ENCODE peak calls at places on chromosome 14, in four cellular contexts. F is neural progenitor cell, J is gastrocnemius medialis, Z is Panc1. G is an unnamed sample. For H3K4me1, the result is how much of the 10 kb centered on the place peaks cover.

GRCh38 chr14:56357478-56357877 is 222.1 kb upstream of the TMEM260 start:
- DNase-seq in F (no peak), J (no peak), Z (no peak), G (no peak)

GRCh38 chr14:83347874-83348273 is 1814.2 kb upstream of the SEL1L start:
- DNase-seq in Z (no peak), F (no peak), J (no peak), G (no peak)

GRCh38 chr14:101249676-101250036 is 311.6 kb upstream of the DIO3 start:
- DNase-seq in J (no peak), Z (no peak), F (no peak), G (peak)

GRCh38 chr14:97329701-97330100 is 532.5 kb downstream of the VRK1 start:
- DNase-seq in Z (no peak), F (peak), J (no peak), G (no peak)

GRCh38 chr14:64507376-64508156 is 3.0 kb downstream of the ZBTB1 start:
- DNase-seq in J (peak), F (no peak), Z (no peak), G (no peak)

GRCh38 chr14:98633380-98633779 is 638.6 kb downstream of the BCL11B start:
- DNase-seq in F (peak), J (peak), Z (no peak), G (no peak)

GRCh38 chr14:32693114-32693513 is 245.6 kb upstream of the NPAS3 start:
- DNase-seq in J (no peak), F (no peak), Z (no peak), G (no peak)

GRCh38 chr14:101595887-101596721 is 34.8 kb downstream of the DIO3 start:
- DNase-seq in F (no peak), Z (no peak), J (no peak), G (no peak)

GRCh38 chr14:88477513-88478250 is 77.1 kb downstream of the PTPN21 start:
- DNase-seq in J (no peak), F (no peak), Z (no peak), G (no peak)

DNA sequence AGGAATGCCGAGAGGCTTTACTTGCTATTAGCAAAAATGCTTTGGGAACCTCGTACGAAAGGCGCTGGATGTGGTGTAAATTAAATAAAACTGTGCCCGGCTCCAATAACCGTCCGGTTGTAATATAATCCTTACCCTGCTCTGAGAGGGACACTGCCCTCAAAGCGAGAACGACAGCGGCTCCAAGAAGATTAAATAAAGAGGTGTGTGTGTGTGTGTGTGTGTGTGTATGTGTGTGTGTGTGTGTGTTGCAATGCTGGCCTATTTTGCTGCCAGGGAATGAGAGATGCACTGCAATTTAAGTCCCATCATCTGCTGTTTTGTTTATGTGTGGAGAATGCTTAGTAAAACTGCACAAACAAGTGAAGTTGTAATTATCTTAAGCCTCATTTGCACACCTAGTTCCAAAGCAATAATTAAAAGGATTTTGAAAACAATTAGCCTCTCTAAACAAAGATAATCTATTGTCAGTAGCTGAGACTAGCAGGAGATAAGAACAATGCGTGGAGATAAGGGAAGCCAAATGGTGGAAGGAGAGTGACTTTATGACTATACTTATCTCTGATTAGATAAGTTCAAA is 1.2 kb upstream of the SIX1 start:
- DNase-seq in Z (no peak), F (peak), J (peak), G (peak)
- H3K4me3 ChIP-seq in Z (peak), F (peak), J (peak), G (peak)

DNA sequence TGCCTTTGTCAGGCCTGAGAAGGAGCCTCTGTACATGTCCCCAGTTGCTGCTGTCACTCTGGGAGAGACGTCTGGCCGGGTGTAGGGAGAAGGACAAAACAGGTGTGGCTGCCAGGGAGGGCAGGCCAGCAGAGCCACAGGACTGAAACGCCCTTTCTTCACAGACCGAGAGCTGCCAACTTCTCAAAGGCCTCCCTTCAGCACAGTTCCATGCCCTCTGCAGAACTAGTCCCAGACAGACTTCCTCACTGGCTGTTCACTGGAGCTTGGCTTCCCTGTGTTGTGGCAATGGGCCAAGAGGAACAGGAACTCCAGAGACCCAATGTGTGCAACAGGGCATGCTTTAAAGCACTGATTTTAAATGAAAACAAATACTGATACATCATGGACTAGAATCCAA is 50.7 kb upstream of the PNMA1 start:
- DNase-seq in F (no peak), Z (no peak), J (peak), G (peak)
- H3K4me1 ChIP-seq in F (under half), Z (half or more), J (half or more), G (half or more)

GRCh38 chr14:62081956-62082355 is 319.7 kb downstream of the SNAPC1 start:
- DNase-seq in F (no peak), Z (no peak), J (no peak), G (no peak)

GRCh38 chr14:62082779-62083178 is 320.6 kb downstream of the SNAPC1 start:
- DNase-seq in F (no peak), Z (no peak), J (no peak), G (no peak)

GRCh38 chr14:62084020-62084419 is 321.8 kb downstream of the SNAPC1 start:
- DNase-seq in F (no peak), J (no peak), Z (no peak), G (no peak)

GRCh38 chr14:62087191-62087590 is 325.0 kb downstream of the SNAPC1 start:
- DNase-seq in Z (no peak), F (no peak), J (no peak), G (no peak)
- TF ChIP-seq CTCF in Z (no peak), F (no peak), J (no peak), G (no peak)

DNA sequence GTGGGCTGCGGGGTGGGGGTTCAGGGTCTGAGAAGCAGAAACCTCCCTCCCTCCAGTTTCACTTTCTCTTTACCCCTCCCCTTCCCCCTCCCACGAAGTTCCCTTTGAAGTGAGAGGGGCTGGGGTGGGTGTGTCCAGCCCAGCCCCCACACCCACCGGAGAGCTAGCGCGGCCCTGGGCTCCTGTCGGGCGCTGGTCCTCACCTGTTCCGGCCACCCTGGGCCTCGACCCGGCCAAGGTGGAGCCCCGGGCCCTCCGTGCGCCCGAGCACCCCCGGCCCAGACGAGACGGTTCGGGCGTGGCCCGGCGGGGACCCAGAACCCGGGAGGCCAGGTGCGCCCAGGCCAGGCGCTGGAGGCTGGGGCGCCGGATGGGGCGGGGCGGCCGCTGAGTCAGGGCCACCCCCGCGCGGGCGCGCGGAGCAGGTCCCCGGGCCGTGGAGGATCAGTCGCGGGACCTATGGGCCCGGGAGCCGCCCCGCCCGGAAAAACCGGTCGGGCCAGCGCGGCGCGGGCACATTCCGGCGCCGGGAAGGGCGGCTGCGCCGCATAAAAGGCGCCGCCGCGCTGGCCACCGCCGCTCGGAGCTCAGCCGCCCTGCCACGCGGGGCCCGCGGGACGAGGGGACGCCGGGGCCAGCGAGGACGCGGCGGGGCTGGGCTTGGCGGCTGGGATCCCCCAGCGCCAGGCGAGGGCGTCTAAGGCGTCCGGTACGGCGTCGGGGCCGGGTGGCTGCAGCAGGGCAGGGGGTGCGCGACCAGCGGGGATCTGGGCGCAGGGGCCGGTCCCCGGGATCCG is 21.6 kb upstream of the KIF26A start:
- DNase-seq in F (peak), Z (no peak), J (no peak), G (no peak)
- H3K4me3 ChIP-seq in F (peak), Z (peak), J (peak), G (peak)

GRCh38 chr14:90549794-90550591 is 153.2 kb downstream of the CALM1 start:
- DNase-seq in Z (no peak), F (no peak), J (no peak), G (no peak)
- H3K4me1 ChIP-seq in Z (under half), F (under half), J (under half), G (under half)

GRCh38 chr14:62313228-62313627 is 551.0 kb downstream of the SNAPC1 start:
- DNase-seq in J (no peak), F (no peak), Z (no peak), G (no peak)
- TF ChIP-seq CTCF in J (no peak), F (no peak), Z (no peak), G (no peak)

GRCh38 chr14:61750708-61751474 is 11.3 kb upstream of the SNAPC1 start:
- DNase-seq in J (peak), Z (no peak), F (no peak), G (peak)
- H3K4me3 ChIP-seq in J (peak), Z (peak), F (no peak), G (peak)

DNA sequence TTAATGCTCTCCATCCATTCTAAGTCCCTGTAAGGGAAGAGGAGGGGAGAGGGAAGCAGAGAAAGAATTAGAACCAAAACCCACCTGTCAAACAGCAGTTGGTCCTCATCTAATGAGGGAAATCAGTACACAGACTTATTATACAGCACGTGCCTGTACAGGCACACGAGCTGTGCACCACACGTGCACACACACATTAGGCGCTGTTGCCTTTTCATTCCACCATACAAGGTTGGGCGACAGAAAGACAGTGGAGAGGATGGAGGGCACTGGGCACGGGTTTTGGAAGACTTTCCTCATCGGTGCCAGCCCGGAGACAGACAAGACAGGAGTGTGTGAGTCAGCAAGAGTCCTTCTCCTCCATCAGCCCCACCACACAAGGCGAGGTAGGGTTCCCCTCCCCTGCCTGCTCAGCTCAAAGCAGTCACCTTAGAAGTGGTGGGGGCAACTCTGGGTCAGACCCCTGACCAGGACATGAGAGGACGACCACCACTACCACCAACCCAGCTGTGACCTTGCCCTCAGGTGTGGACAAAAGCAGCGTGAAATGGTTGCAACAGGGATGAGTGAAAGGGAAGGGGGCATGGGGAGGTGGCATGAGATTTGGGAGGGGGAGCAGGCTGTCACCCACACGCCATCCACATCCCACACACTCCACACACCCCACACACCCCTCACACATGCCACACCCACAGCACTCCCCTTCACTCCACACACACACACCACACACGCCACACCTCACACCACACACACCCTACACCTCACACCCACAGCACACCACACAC is 80.7 kb downstream of the ACTN1 start:
- DNase-seq in F (no peak), J (no peak), Z (no peak), G (no peak)
- H3K4me1 ChIP-seq in F (under half), J (under half), Z (under half), G (under half)

GRCh38 chr14:91309756-91310280 is 65.3 kb upstream of the GPR68 start:
- DNase-seq in Z (no peak), J (no peak), F (no peak), G (no peak)
- TF ChIP-seq CTCF in Z (no peak), J (no peak), F (no peak), G (no peak)

G was measured in psoas muscle.